ENCODE peak calls at places on chromosomes 13 and 19, in seven cellular contexts. C is mammary epithelial cell, Q is GM23338, K is PC-3, E is SK-N-SH, R is HCT116, U is IMR-90. W is an unnamed sample. For H3K36me3, the result is how much of the 10 kb centered on the place peaks cover.

GRCh38 chr13:113273856-113274590 is 23.0 kb upstream of the LAMP1 start:
- DNase-seq in C (peak), Q (no peak), K (peak), E (no peak), R (no peak), U (peak), W (no peak)

GRCh38 chr19:29247912-29248311 is 35.0 kb upstream of the UQCRFS1 start:
- DNase-seq in C (no peak), Q (no peak), K (no peak), E (no peak), R (no peak), U (no peak), W (no peak)

GRCh38 chr19:6126335-6126974 is 9.0 kb upstream of the ACSBG2 start:
- DNase-seq in C (peak), Q (peak), K (peak), E (peak), R (peak), U (peak), W (peak)

GRCh38 chr13:37741536-37741935 is 128.0 kb downstream of the TRPC4 start:
- DNase-seq in C (no peak), Q (no peak), K (no peak), E (no peak), R (no peak), U (no peak), W (no peak)

GRCh38 chr13:74194856-74195255 is 60.7 kb upstream of the KLF12 start:
- DNase-seq in C (no peak), Q (no peak), K (no peak), E (no peak), R (no peak), U (no peak), W (no peak)

GRCh38 chr13:49060698-49061387 is 85.1 kb downstream of the FNDC3A start:
- DNase-seq in C (peak), Q (no peak), K (peak), E (no peak), R (no peak), U (peak), W (no peak)

GRCh38 chr13:109666656-109667448 is 119.5 kb downstream of the IRS2 start:
- DNase-seq in C (peak), Q (no peak), K (peak), E (peak), R (no peak), U (peak), W (no peak)

GRCh38 chr13:44306401-44307192 is 67.0 kb upstream of the SERP2 start:
- DNase-seq in C (peak), Q (peak), K (peak), E (no peak), R (peak), U (peak), W (peak)

GRCh38 chr19:39336483-39336882 is 640 bp upstream of the GMFG start:
- DNase-seq in C (no peak), Q (no peak), K (no peak), E (no peak), R (no peak), U (no peak), W (no peak)

GRCh38 chr13:80363890-80364503 is 23.1 kb upstream of the SPRY2 start:
- DNase-seq in C (peak), Q (peak), K (peak), E (peak), R (no peak), U (peak), W (no peak)

GRCh38 chr13:50594276-50594970 is 249.1 kb downstream of the DLEU7 start:
- DNase-seq in C (no peak), Q (peak), K (no peak), E (peak), R (no peak), U (no peak), W (peak)

GRCh38 chr13:113491418-113491883 is 940 bp upstream of the DCUN1D2 start:
- DNase-seq in C (peak), Q (peak), K (peak), E (peak), R (no peak), U (peak), W (no peak)

GRCh38 chr19:45817725-45818301 is 2.7 kb upstream of the RSPH6A start:
- DNase-seq in C (peak), Q (peak), K (peak), E (peak), R (no peak), U (no peak), W (no peak)

GRCh38 chr13:34303346-34303745 is 485.4 kb downstream of the RFC3 start:
- DNase-seq in C (peak), Q (no peak), K (peak), E (no peak), R (no peak), U (no peak), W (no peak)

GRCh38 chr19:8208710-8209110 is 460 bp upstream of the CERS4 start:
- DNase-seq in C (no peak), Q (no peak), K (no peak), E (no peak), R (no peak), U (no peak), W (no peak)

GRCh38 chr13:79725841-79726240 is 244.9 kb downstream of the NDFIP2 start:
- DNase-seq in C (no peak), Q (no peak), K (no peak), E (no peak), R (no peak), U (no peak), W (no peak)

GRCh38 chr13:113784645-113785024 is 25.6 kb downstream of the TMEM255B start:
- DNase-seq in C (no peak), Q (no peak), K (no peak), E (no peak), R (no peak), U (no peak), W (no peak)

GRCh38 chr13:21242236-21242635 is 65.8 kb downstream of the MRPL57 start:
- DNase-seq in C (no peak), Q (peak), K (no peak), E (peak), R (peak), U (no peak), W (peak)

GRCh38 chr13:31913459-31913858 is 118.1 kb upstream of the FRY start:
- DNase-seq in C (no peak), Q (no peak), K (no peak), E (no peak), R (no peak), U (no peak), W (no peak)

GRCh38 chr19:33284146-33284643 is 18.1 kb downstream of the CEBPA start:
- DNase-seq in C (no peak), Q (no peak), K (no peak), E (no peak), R (no peak), U (no peak), W (no peak)

GRCh38 chr13:101231751-101232428 is 184.4 kb downstream of the NALCN start:
- DNase-seq in C (peak), Q (no peak), K (no peak), E (no peak), R (no peak), U (peak), W (no peak)

GRCh38 chr13:112443191-112444000 is 67.2 kb downstream of the SPACA7 start:
- DNase-seq in C (no peak), Q (peak), K (no peak), E (peak), R (no peak), U (no peak), W (no peak)

GRCh38 chr19:8392017-8392591 is 1.9 kb downstream of the RAB11B start:
- DNase-seq in C (no peak), Q (no peak), K (no peak), E (peak), R (no peak), U (no peak), W (no peak)

GRCh38 chr13:26967119-26968038 is 204.2 kb downstream of the USP12 start:
- DNase-seq in C (no peak), Q (no peak), K (no peak), E (peak), R (no peak), U (no peak), W (no peak)

GRCh38 chr13:97028441-97029299 is 34.4 kb upstream of the OXGR1 start:
- DNase-seq in C (peak), Q (peak), K (peak), E (peak), R (peak), U (peak), W (peak)

GRCh38 chr19:57888107-57888493 is 737 bp downstream of the ZNF814 start:
- DNase-seq in C (no peak), Q (peak), K (no peak), E (no peak), R (no peak), U (no peak), W (no peak)

GRCh38 chr19:44767295-44768180 is 10.2 kb upstream of the CBLC start:
- DNase-seq in C (no peak), Q (no peak), K (no peak), E (no peak), R (no peak), U (no peak), W (no peak)

GRCh38 chr13:91326156-91326555 is 21.3 kb upstream of the MIR17HG start:
- DNase-seq in C (no peak), Q (no peak), K (peak), E (no peak), R (no peak), U (no peak), W (no peak)

GRCh38 chr19:58361900-58362271 is 665 bp downstream of the ZNF497 start:
- DNase-seq in C (no peak), Q (peak), K (peak), E (peak), R (peak), U (peak), W (peak)

GRCh38 chr13:52862358-52863206 is 14.1 kb upstream of the PCDH8 start:
- DNase-seq in C (no peak), Q (peak), K (peak), E (peak), R (peak), U (no peak), W (peak)

GRCh38 chr13:31046711-31047279 is 114.3 kb downstream of the TEX26 start:
- DNase-seq in C (no peak), Q (no peak), K (no peak), E (peak), R (no peak), U (peak), W (no peak)

GRCh38 chr13:112969692-112970338 is 801 bp downstream of the MCF2L start:
- DNase-seq in C (no peak), Q (no peak), K (no peak), E (peak), R (no peak), U (no peak), W (no peak)

GRCh38 chr13:38543561-38543960 is 143.3 kb upstream of the FREM2 start:
- DNase-seq in C (peak), Q (no peak), K (no peak), E (no peak), R (no peak), U (no peak), W (no peak)

GRCh38 chr13:48231080-48231479 is 1.9 kb upstream of the ITM2B start:
- DNase-seq in C (no peak), Q (no peak), K (no peak), E (no peak), R (no peak), U (no peak), W (no peak)

GRCh38 chr13:106619688-106620555 is 52.0 kb upstream of the ARGLU1 start:
- DNase-seq in C (peak), Q (peak), K (peak), E (peak), R (peak), U (peak), W (peak)

GRCh38 chr13:27466513-27466912 is 16.1 kb upstream of the MTIF3 start:
- DNase-seq in C (no peak), Q (no peak), K (no peak), E (no peak), R (no peak), U (no peak), W (peak)

GRCh38 chr13:66974889-66975288 is 255.2 kb downstream of the PCDH9 start:
- DNase-seq in C (no peak), Q (no peak), K (no peak), E (no peak), R (no peak), U (no peak), W (no peak)

GRCh38 chr19:3818479-3818878 is 32.3 kb upstream of the MATK start:
- DNase-seq in C (no peak), Q (no peak), K (peak), E (no peak), R (no peak), U (peak), W (no peak)
- H2AFZ ChIP-seq in C (no peak), Q (no peak), K (peak), E (no peak), R (no peak), U (peak), W (no peak)

GRCh38 chr13:95714142-95714832 is 37.3 kb downstream of the DNAJC3 start:
- DNase-seq in C (peak), Q (no peak), K (peak), E (no peak), R (no peak), U (peak), W (no peak)

GRCh38 chr13:95716231-95716630 is 39.3 kb downstream of the DNAJC3 start:
- DNase-seq in C (no peak), Q (peak), K (no peak), E (no peak), R (no peak), U (no peak), W (no peak)

GRCh38 chr13:95709101-95709500 is 32.2 kb downstream of the DNAJC3 start:
- DNase-seq in C (no peak), Q (no peak), K (no peak), E (no peak), R (no peak), U (no peak), W (no peak)

GRCh38 chr13:95710313-95710712 is 33.4 kb downstream of the DNAJC3 start:
- DNase-seq in C (peak), Q (no peak), K (peak), E (no peak), R (no peak), U (peak), W (no peak)

GRCh38 chr13:95713651-95714050 is 36.7 kb downstream of the DNAJC3 start:
- DNase-seq in C (no peak), Q (no peak), K (peak), E (no peak), R (no peak), U (peak), W (no peak)
- H3K36me3 ChIP-seq in C (under half), Q (under half), K (under half), E (under half), R (under half), U (under half), W (half or more)

GRCh38 chr13:62321139-62321538 is 905.5 kb upstream of the PCDH20 start:
- DNase-seq in C (no peak), Q (no peak), K (no peak), E (no peak), R (no peak), U (no peak), W (no peak)
- H2AFZ ChIP-seq in C (no peak), Q (no peak), K (no peak), E (no peak), R (peak), U (no peak), W (no peak)

DNA sequence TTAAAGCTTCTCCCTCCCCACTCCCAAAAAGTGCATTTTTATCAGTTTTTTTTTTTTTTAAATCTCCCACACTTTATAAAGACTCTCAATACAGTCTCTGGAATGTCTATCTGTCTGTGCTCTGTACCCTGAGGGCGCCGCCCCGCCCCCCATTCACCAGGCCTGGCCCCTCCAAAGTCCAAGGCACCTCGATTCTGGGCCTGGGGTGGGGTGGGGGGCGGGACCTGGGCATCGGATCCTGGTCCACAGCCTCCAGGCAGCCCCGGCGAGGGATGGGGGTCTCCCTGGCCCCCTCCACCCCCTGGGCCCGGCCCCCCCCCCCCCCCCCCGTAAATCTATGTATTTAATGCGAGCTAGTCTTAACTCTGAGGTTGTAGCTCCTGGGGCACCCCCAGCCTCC is 23.3 kb downstream of the ZBTB7A start:
- DNase-seq in C (no peak), Q (no peak), K (no peak), E (no peak), R (no peak), U (no peak), W (no peak)
- H3K36me3 ChIP-seq in C (under half), Q (under half), K (under half), E (under half), R (under half), U (under half), W (under half)

GRCh38 chr19:2099054-2099501 is 2.4 kb downstream of the IZUMO4 start:
- DNase-seq in C (no peak), Q (no peak), K (no peak), E (no peak), R (no peak), U (no peak), W (no peak)
- H2AFZ ChIP-seq in C (no peak), Q (no peak), K (no peak), E (no peak), R (no peak), U (no peak), W (no peak)

DNA sequence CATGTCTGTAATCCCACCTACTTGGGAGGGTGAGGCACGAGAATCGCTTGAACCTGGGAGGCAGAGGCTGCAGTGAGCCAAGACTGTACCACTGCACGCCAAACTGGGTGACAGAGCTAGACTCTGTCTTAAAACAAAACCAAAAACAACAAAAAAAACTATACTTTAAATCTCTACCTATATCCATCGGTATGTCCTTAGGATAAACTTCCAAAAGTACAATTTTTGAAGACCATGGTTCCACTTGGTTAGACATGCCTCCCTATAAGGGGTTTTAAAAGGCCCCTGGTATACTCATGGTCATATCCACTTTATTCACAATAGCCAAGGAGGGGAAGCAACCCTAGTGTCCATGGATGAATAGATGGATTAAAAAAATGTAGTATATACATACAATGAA is 39.8 kb downstream of the RUBCNL start:
- DNase-seq in C (no peak), Q (no peak), K (no peak), E (no peak), R (no peak), U (no peak), W (no peak)
- H3K36me3 ChIP-seq in C (under half), Q (under half), K (under half), E (under half), R (under half), U (under half), W (under half)

GRCh38 chr19:50383852-50384684 is at the start of gene POLD1:
- DNase-seq in C (peak), Q (peak), K (peak), E (peak), R (peak), U (peak), W (peak)

GRCh38 chr19:50381881-50382729 is 2.0 kb upstream of the POLD1 start:
- DNase-seq in C (no peak), Q (peak), K (no peak), E (no peak), R (no peak), U (no peak), W (no peak)

GRCh38 chr19:50383307-50383851 is 768 bp upstream of the POLD1 start:
- DNase-seq in C (no peak), Q (peak), K (no peak), E (no peak), R (no peak), U (no peak), W (no peak)

GRCh38 chr19:50387176-50387867 is 3.2 kb downstream of the POLD1 start:
- DNase-seq in C (no peak), Q (no peak), K (no peak), E (no peak), R (no peak), U (peak), W (no peak)

DNA sequence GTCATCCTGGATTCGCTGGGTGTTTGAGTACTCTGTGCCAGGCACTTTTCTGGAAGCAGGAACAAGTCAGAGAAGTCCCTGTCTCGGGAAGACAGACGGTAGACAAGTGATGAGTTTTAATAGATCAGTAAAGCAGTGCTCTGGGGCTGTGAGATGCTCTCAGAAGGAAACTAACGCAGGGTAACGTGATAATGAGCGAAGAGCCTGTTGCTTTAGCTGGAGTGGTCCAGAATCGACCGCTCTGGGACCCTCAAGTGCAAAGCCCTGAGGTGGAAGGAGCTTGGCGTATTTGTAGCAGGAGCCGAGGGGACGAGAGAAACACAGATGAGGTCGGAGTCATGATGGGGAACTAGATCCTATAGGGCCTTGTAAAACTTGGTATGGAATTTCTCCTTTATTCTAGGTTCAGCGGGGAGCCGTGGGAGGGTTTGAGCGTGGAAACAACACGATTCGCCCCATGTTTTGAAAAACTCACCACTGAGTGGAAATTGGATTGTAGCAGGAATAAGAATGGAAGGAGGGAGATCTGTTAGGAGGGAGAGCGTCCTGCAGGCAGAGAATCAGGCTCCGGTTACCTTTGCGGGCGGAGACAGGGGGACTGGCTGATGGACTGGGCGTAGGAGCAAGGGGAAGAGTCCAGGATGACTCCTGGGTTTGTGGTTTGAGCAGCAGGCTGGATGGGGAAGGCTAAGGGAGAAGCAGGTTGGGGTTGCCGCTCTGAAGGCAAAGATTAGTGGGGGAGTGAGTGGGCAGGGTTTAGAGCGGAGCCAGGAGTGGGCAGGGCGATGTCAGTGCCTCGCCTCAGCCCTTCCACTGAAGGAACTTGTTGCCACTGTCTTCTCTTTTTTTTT is 763 bp downstream of the POLD1 start:
- DNase-seq in C (peak), Q (peak), K (peak), E (peak), R (no peak), U (peak), W (no peak)
- H2AFZ ChIP-seq in C (peak), Q (no peak), K (peak), E (peak), R (no peak), U (peak), W (peak)

GRCh38 chr13:93060144-93060543 is 166.5 kb upstream of the GPC6 start:
- DNase-seq in C (no peak), Q (no peak), K (no peak), E (no peak), R (no peak), U (no peak), W (no peak)

GRCh38 chr13:93058301-93058700 is 168.3 kb upstream of the GPC6 start:
- DNase-seq in C (no peak), Q (no peak), K (no peak), E (peak), R (no peak), U (no peak), W (no peak)

GRCh38 chr13:93055233-93055632 is 171.4 kb upstream of the GPC6 start:
- DNase-seq in C (no peak), Q (no peak), K (no peak), E (no peak), R (no peak), U (no peak), W (no peak)
- H3K36me3 ChIP-seq in C (under half), Q (under half), K (under half), E (under half), R (under half), U (under half), W (under half)

W was measured in DND-41.